ENCODE peak calls at places on chromosomes 4 and X, in six cellular contexts. N, K, Y, M, Z and B are unnamed samples.

GRCh38 chr4:151953286-151953685 is 192.5 kb upstream of the GATB start:
- DNase-seq in N (no peak), K (no peak), Y (no peak), M (peak; percentile 2), Z (no peak), B (peak; percentile 38)

GRCh38 chr4:7831330-7831729 is 108.3 kb downstream of the AFAP1 start:
- DNase-seq in N (no peak), K (no peak), Y (no peak), M (peak; percentile 82), Z (no peak), B (peak; percentile 75)

GRCh38 chr4:44237643-44238042 is 211.0 kb downstream of the KCTD8 start:
- DNase-seq in N (no peak), K (no peak), Y (no peak), M (no peak), Z (no peak), B (no peak)

GRCh38 chrX:23372220-23372902 is 37.7 kb downstream of the PTCHD1 start:
- DNase-seq in N (no peak), K (no peak), Y (no peak), M (no peak), Z (no peak), B (no peak)

GRCh38 chrX:152817082-152817744 is 13.3 kb downstream of the CETN2 start:
- DNase-seq in N (no peak), K (no peak), Y (peak; percentile 43), M (peak; percentile 25), Z (no peak), B (peak; percentile 41)

GRCh38 chr4:148787831-148788477 is 345.7 kb upstream of the NR3C2 start:
- DNase-seq in N (no peak), K (no peak), Y (no peak), M (no peak), Z (peak; percentile 22), B (no peak)

GRCh38 chr4:77454858-77455257 is 150.8 kb upstream of the CXCL13 start:
- DNase-seq in N (no peak), K (no peak), Y (no peak), M (no peak), Z (no peak), B (no peak)

GRCh38 chrX:103017542-103017941 is 46.4 kb downstream of the BEX1 start:
- DNase-seq in N (no peak), K (no peak), Y (no peak), M (no peak), Z (no peak), B (no peak)

GRCh38 chrX:46626566-46626965 is 53.0 kb downstream of the CHST7 start:
- DNase-seq in N (peak; percentile 23), K (no peak), Y (no peak), M (no peak), Z (no peak), B (no peak)

GRCh38 chrX:7244400-7244799 is 96.4 kb upstream of the PUDP start:
- DNase-seq in N (no peak), K (no peak), Y (no peak), M (no peak), Z (no peak), B (no peak)

GRCh38 chr4:81472249-81473085 is 760 bp upstream of the RASGEF1B start:
- DNase-seq in N (peak; percentile 47), K (no peak), Y (peak; percentile 84), M (no peak), Z (peak; percentile 78), B (peak; percentile 8)

GRCh38 chrX:31367816-31368215 is 296.0 kb upstream of the FTHL17 start:
- DNase-seq in N (no peak), K (no peak), Y (no peak), M (no peak), Z (no peak), B (no peak)

GRCh38 chrX:39450578-39450977 is 647.2 kb downstream of the BCOR start:
- DNase-seq in N (no peak), K (no peak), Y (no peak), M (no peak), Z (no peak), B (no peak)

GRCh38 chr4:74057588-74057987 is 19.1 kb upstream of the CXCL3 start:
- DNase-seq in N (no peak), K (no peak), Y (no peak), M (no peak), Z (no peak), B (no peak)

GRCh38 chr4:38951598-38951997 is 80.6 kb downstream of the TMEM156 start:
- DNase-seq in N (no peak), K (no peak), Y (no peak), M (no peak), Z (no peak), B (no peak)

GRCh38 chr4:86940176-86940575 is 5.4 kb downstream of the AFF1 start:
- DNase-seq in N (no peak), K (no peak), Y (no peak), M (no peak), Z (no peak), B (peak; percentile 27)

GRCh38 chrX:2690856-2691542 is at the start of gene CD99:
- DNase-seq in N (peak; percentile 88), K (peak; percentile 74), Y (peak; percentile 52), M (peak; percentile 68), Z (no peak), B (peak; percentile 67)

GRCh38 chrX:107730298-107730655 is 45.3 kb downstream of the TSC22D3 start:
- DNase-seq in N (no peak), K (no peak), Y (no peak), M (no peak), Z (no peak), B (no peak)

GRCh38 chrX:25009407-25009806 is 6.4 kb downstream of the ARX start:
- DNase-seq in N (no peak), K (no peak), Y (no peak), M (no peak), Z (no peak), B (no peak)

GRCh38 chr4:82372502-82372873 is 1.3 kb downstream of the HNRNPD start:
- DNase-seq in N (peak; percentile 39), K (peak; percentile 13), Y (no peak), M (peak; percentile 8), Z (no peak), B (peak; percentile 13)

GRCh38 chr4:4801013-4801412 is 58.5 kb upstream of the MSX1 start:
- DNase-seq in N (no peak), K (no peak), Y (no peak), M (no peak), Z (no peak), B (peak; percentile 50)

GRCh38 chr4:159360549-159360948 is 257.7 kb downstream of the RAPGEF2 start:
- DNase-seq in N (no peak), K (no peak), Y (no peak), M (peak; percentile 82), Z (no peak), B (peak; percentile 91)

GRCh38 chr4:10879411-10880110 is 195.0 kb upstream of the CLNK start:
- DNase-seq in N (no peak), K (no peak), Y (no peak), M (peak; percentile 51), Z (no peak), B (no peak)

GRCh38 chrX:154490021-154490413 is 412 bp downstream of the SLC10A3 start:
- DNase-seq in N (no peak), K (no peak), Y (no peak), M (peak; percentile 37), Z (no peak), B (peak; percentile 32)